ENCODE peak calls at places on chromosomes 1 and 21, in four cellular contexts. B is endodermal cell, U is transverse colon, S is neural progenitor cell. O is an unnamed sample.

GRCh38 chr1:29503441-29503840 is 267.1 kb downstream of the PTPRU start:
- DNase-seq in B (peak), U (no peak), S (no peak), O (no peak)

GRCh38 chr21:31845151-31845550 is 27.7 kb upstream of the HUNK start:
- DNase-seq in S (no peak), U (no peak), B (peak), O (no peak)

GRCh38 chr1:75632350-75632949 is 21.5 kb upstream of the SLC44A5 start:
- DNase-seq in B (no peak), S (peak), U (no peak), O (no peak)

GRCh38 chr21:45228171-45228641 is 59.5 kb downstream of the POFUT2 start:
- DNase-seq in B (no peak), U (no peak), S (no peak), O (no peak)

GRCh38 chr1:91803847-91804545 is 82.0 kb downstream of the TGFBR3 start:
- DNase-seq in B (no peak), U (peak), S (no peak), O (no peak)

GRCh38 chr1:209672705-209673630 is 2.2 kb upstream of the G0S2 start:
- DNase-seq in S (no peak), U (no peak), B (no peak), O (no peak)

GRCh38 chr1:12196641-12197482 is 30.1 kb downstream of the TNFRSF1B start:
- DNase-seq in U (peak), S (peak), B (peak), O (no peak)

GRCh38 chr1:165574295-165574694 is 30.5 kb downstream of the LRRC52 start:
- DNase-seq in S (no peak), B (no peak), U (no peak), O (no peak)

GRCh38 chr1:212070720-212071302 is 35.3 kb downstream of the DTL start:
- DNase-seq in S (peak), B (no peak), U (no peak), O (peak)

GRCh38 chr1:198125995-198126758 is 30.6 kb upstream of the NEK7 start:
- DNase-seq in U (no peak), S (no peak), B (no peak), O (no peak)

GRCh38 chr1:154471304-154471703 is 30.7 kb upstream of the TDRD10 start:
- DNase-seq in B (no peak), S (no peak), U (peak), O (no peak)

GRCh38 chr1:30600706-30601105 is 122.7 kb downstream of the MATN1 start:
- DNase-seq in B (peak), U (no peak), S (peak), O (no peak)

GRCh38 chr1:8970870-8971337 is 25.2 kb downstream of the CA6 start:
- DNase-seq in S (no peak), B (no peak), U (no peak), O (no peak)

GRCh38 chr1:51014878-51015277 is 44.8 kb downstream of the CDKN2C start:
- DNase-seq in U (no peak), S (no peak), B (no peak), O (no peak)

GRCh38 chr1:200473698-200474371 is 64.0 kb upstream of the ZNF281 start:
- DNase-seq in S (no peak), B (no peak), U (no peak), O (no peak)

GRCh38 chr1:31409946-31410858 is 2.8 kb upstream of the SERINC2 start:
- DNase-seq in S (no peak), U (no peak), B (no peak), O (no peak)

GRCh38 chr21:15732290-15732995 is 2.7 kb downstream of the USP25 start:
- DNase-seq in U (no peak), S (no peak), B (no peak), O (no peak)

GRCh38 chr1:229581485-229581884 is 23.0 kb upstream of the ABCB10 start:
- DNase-seq in B (no peak), S (no peak), U (no peak), O (no peak)

GRCh38 chr1:229582011-229582694 is 23.6 kb upstream of the ABCB10 start:
- DNase-seq in S (no peak), B (no peak), U (peak), O (no peak)

GRCh38 chr1:229574679-229575442 is 16.4 kb upstream of the ABCB10 start:
- DNase-seq in B (no peak), S (no peak), U (no peak), O (no peak)

GRCh38 chr1:229579101-229579651 is 20.7 kb upstream of the ABCB10 start:
- DNase-seq in B (no peak), S (peak), U (no peak), O (peak)

GRCh38 chr1:229578168-229579100 is 19.9 kb upstream of the ABCB10 start:
- DNase-seq in S (no peak), B (no peak), U (no peak), O (no peak)
- TF ChIP-seq CTCF in S (no peak), B (no peak), U (no peak), O (peak)

DNA sequence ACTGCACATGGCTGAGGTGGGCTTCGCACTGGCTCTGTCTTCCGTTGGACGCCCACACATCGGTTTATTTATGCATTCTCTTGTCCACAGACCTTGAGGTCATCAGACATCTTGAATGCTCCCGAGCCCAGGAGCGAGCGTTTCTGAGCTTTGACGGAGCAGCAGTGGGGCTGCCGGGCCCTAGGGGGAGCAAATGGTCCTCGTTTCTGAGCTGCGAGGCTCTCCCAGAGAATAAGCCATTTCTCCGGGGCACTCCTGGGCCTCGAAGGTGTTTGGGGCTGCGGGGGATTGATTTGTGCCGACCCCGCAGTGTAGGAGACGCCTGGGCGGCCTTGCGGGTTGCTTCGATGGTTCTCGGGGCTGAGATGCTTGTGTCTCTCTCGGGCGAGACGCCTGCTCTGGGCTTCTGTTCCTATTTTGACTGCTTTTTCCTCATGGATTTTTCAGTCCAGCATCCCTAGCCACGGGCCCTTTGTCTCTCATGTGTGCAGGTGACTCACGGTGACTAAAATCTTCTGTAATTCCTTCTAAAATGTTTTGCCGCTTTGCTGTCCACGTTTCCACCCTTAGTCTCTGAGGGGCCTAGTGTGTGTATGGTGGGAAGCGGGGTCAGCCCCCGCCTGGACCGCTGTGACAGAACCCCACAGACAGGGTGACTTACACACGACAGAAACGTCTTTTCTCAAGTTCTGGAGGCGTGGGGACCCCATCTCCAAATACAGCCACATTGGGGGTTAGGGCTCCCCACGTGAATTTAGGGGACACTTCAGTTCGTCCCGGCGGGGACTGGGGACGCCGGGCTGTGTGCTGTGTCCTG is 62.1 kb downstream of the FAAP20 start:
- DNase-seq in U (peak), B (peak), S (peak), O (no peak)
- TF ChIP-seq CTCF in U (peak), B (peak), S (peak), O (peak)

DNA sequence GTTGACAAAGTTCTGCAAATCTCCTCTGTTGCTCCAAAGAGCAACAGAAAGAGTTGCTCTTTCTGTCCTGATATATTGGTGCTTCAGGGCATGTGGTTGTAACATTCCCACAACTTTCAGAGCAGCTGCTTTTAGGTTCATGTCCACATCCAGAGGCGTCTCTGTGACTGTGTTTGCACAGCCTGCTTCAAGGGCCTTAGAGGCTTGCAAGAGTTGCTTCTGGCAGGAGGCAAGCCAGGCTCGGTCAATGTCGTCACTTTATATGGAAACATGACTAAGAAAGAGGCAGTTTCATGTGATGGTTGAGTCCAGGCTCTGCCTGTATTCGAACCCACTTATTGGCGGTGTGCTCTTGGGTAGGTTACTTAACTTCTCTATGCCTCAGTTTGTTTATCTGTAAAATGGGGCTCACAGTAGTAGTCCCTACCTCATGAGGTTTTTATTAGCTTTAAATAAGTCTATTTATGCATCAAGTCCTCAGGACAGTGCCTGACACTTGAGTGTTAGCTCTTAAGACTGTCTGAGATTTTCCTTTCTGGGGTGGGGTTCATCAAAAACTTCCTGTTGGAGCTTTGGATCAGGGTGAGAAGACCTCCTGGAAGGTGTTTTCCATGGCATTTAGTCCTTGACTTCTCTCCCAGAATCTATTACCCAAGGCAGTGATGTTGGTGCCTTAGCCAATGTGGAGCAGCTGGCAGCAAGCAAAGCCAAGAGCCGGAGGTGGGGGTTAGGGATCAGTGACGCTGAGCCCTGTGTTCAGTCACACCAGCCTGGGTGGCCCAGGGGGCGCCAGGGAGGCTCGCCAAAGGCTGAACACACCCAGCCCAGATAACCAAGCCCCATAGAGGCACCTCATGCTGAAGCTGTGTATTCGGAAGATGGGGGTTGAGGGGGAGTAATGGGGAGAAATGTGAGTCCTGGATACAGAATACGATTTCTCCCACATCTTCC is 18.9 kb downstream of the LHX4 start:
- DNase-seq in U (no peak), S (peak), B (peak), O (no peak)
- TF ChIP-seq CTCF in U (no peak), S (peak), B (peak), O (no peak)

DNA sequence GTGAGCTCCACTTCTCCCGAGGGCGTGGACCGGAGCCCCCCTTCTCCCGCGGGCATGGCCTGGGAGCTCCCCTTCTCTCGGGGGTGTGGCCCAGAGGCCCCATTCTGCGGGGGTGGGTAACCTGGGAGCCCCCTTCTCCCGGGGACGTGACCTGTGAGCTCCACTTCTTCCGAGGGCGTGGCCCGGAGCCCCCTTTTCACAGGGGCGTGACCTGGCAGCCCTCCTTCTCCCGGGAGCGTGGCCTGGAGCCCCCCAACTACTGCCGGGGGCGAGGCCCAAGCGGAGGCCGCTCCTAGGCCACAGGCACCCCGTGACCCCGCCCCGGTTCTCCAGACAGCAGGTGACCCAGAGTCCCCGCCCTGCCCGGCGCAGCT is 309 bp downstream of the C1orf174 start:
- DNase-seq in B (peak), S (peak), U (no peak), O (no peak)
- TF ChIP-seq CTCF in B (peak), S (no peak), U (no peak), O (no peak)

DNA sequence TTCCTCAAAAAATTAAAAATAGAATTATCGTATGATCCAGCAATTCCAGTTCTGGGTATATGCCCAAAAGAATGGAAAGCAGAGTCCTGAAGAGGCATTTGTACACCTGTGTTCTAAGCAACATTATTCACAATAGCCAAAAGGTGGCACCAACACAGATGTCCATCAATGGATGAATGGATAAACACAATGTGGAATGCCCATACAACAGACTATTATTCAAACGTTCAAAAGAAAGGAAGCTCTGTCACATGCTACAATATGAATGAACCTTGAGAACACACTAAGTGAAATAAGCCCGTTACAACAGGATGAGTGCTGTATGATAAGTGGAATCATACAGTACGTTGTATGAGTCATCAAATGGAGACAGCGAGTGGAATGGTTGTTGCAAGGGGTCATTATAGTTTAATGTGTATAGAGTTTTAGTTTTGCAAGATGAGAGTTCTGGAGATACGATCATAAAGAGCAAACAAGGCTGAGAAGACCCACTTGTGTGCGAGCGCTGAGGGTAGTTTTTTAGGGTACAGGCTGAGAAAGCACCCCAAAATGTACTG is 80.1 kb downstream of the SH3BGR start:
- DNase-seq in B (no peak), U (no peak), S (no peak), O (no peak)
- TF ChIP-seq CTCF in B (no peak), U (no peak), S (no peak), O (no peak)

GRCh38 chr21:43360441-43361126 is 66.3 kb downstream of the SIK1 start:
- DNase-seq in B (no peak), S (no peak), U (no peak), O (no peak)
- TF ChIP-seq CTCF in B (no peak), S (no peak), U (no peak), O (no peak)

GRCh38 chr1:21904475-21904724 is 32.7 kb downstream of the HSPG2 start:
- DNase-seq in B (no peak), S (no peak), U (peak), O (no peak)
- TF ChIP-seq CTCF in B (no peak), S (no peak), U (peak), O (no peak)

O was measured in prostate gland.